ENCODE peak calls at places on chromosomes 4 and X, in four cellular contexts. P is CD8-positive, alpha-beta T cell; Y is IMR-90; T is pancreas. F is an unnamed sample.
A peak's percentile ranks its signal among the peaks of the same experiment; 100 is the strongest.

GRCh38 chrX:44878780-44879179 is 5.8 kb downstream of the KDM6A start:
- DNase-seq in Y (no peak), T (no peak), P (no peak), F (no peak)

GRCh38 chr4:74805601-74806000 is 11.3 kb upstream of the BTC start:
- DNase-seq in T (no peak), Y (peak; percentile 66), P (no peak), F (no peak)

GRCh38 chr4:82577451-82577850 is 15.7 kb upstream of the TMEM150C start:
- DNase-seq in Y (no peak), T (no peak), P (no peak), F (no peak)

GRCh38 chr4:181799670-181800069 is 443.5 kb upstream of the TENM3 start:
- DNase-seq in P (no peak), Y (no peak), T (no peak), F (no peak)

GRCh38 chr4:115165503-115165902 is 52.1 kb upstream of the NDST4 start:
- DNase-seq in P (no peak), T (no peak), Y (no peak), F (no peak)

GRCh38 chr4:3421470-3421869 is 20.3 kb upstream of the HGFAC start:
- DNase-seq in T (no peak), P (no peak), Y (no peak), F (no peak)

GRCh38 chr4:140721088-140721421 is 35.1 kb downstream of the TBC1D9 start:
- DNase-seq in Y (no peak), T (no peak), P (no peak), F (no peak)

GRCh38 chr4:15451181-15451865 is 18.4 kb upstream of the CC2D2A start:
- DNase-seq in P (no peak), Y (peak; percentile 51), T (no peak), F (no peak)

GRCh38 chrX:69616520-69617203 is 749 bp downstream of the EDA start:
- DNase-seq in Y (no peak), P (no peak), T (peak; percentile 15), F (no peak)

GRCh38 chr4:104451573-104451972 is 43.1 kb downstream of the CXXC4 start:
- DNase-seq in Y (no peak), P (no peak), T (no peak), F (no peak)

GRCh38 chr4:19358015-19358414 is 893.7 kb upstream of the SLIT2 start:
- DNase-seq in Y (peak; percentile 67), T (no peak), P (no peak), F (no peak)

GRCh38 chrX:10677490-10677889 is 57.1 kb upstream of the MID1 start:
- DNase-seq in P (no peak), T (no peak), Y (no peak), F (no peak)

DNA sequence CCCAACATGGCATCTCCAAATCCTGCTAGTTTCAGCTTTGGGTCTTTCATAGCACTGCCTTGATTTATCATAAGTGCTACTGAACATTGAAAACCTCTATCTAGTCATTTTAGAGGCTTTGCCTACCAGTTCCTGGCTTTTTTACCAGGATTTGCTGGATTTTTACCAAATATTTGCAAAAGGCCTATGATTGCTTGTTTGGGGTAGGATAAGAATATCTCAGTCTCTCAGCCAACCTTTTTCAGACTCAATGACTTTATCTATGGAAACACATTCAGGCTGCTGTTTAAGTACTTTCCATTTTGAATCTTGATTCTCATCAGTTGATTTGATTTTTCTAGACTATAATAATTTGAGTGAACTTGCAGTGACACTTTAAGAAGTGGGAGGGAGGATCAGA is 80.1 kb downstream of the NPFFR2 start:
- DNase-seq in Y (no peak), T (no peak), P (no peak), F (no peak)
- H3K27ac ChIP-seq in Y (no peak overlapping the region), T (no peak overlapping the region), P (no peak overlapping the region), F (peak overlapping the region; percentile 74)

GRCh38 chrX:133652185-133652584 is 236.9 kb upstream of the GPC4 start:
- DNase-seq in P (no peak), T (no peak), Y (no peak), F (no peak)

GRCh38 chrX:133653363-133653762 is 238.1 kb upstream of the GPC4 start:
- DNase-seq in P (no peak), T (no peak), Y (no peak), F (no peak)

GRCh38 chrX:133655914-133656265 is 240.6 kb upstream of the GPC4 start:
- DNase-seq in P (no peak), Y (no peak), T (no peak), F (no peak)

GRCh38 chrX:133655262-133655913 is 240.1 kb upstream of the GPC4 start:
- DNase-seq in T (no peak), Y (no peak), P (no peak), F (no peak)

GRCh38 chrX:133654801-133655200 is 239.5 kb upstream of the GPC4 start:
- DNase-seq in T (no peak), P (no peak), Y (peak; percentile 19), F (no peak)
- H3K27ac ChIP-seq in T (no peak overlapping the region), P (no peak overlapping the region), Y (no peak overlapping the region), F (no peak overlapping the region)

DNA sequence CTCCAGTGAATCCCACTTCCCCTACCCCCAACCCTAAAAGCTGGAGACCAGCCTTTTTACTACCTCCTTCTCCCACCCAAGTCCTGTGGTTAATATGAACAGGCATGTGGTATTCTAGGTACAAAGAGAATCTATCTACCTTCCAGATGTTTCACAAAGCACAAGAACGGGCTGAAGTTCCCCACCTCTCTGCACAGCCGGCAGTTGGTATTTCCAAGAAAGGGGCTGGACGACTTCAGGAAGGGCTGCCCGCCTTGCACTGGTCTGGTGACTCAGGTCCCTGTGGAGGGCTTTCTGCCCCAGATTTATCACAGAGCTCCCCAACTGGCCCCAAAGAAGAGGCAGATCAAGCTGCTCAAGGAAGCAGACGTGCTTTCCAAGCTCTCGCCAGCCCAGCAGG is 4.5 kb downstream of the FAM47E start:
- DNase-seq in Y (no peak), T (no peak), P (no peak), F (no peak)
- H3K27ac ChIP-seq in Y (no peak overlapping the region), T (no peak overlapping the region), P (no peak overlapping the region), F (no peak overlapping the region)

GRCh38 chrX:13001097-13001496 is 26.2 kb downstream of the TMSB4X start:
- DNase-seq in Y (no peak), P (no peak), T (no peak), F (no peak)

GRCh38 chrX:12999422-12999821 is 24.5 kb downstream of the TMSB4X start:
- DNase-seq in Y (peak; percentile 32), T (no peak), P (no peak), F (no peak)

GRCh38 chrX:13005671-13006473 is 31.0 kb downstream of the TMSB4X start:
- DNase-seq in T (peak; percentile 58), P (no peak), Y (peak; percentile 70), F (peak; percentile 3)

GRCh38 chrX:13000311-13000811 is 25.5 kb downstream of the TMSB4X start:
- DNase-seq in T (no peak), Y (no peak), P (peak; percentile 68), F (no peak)

DNA sequence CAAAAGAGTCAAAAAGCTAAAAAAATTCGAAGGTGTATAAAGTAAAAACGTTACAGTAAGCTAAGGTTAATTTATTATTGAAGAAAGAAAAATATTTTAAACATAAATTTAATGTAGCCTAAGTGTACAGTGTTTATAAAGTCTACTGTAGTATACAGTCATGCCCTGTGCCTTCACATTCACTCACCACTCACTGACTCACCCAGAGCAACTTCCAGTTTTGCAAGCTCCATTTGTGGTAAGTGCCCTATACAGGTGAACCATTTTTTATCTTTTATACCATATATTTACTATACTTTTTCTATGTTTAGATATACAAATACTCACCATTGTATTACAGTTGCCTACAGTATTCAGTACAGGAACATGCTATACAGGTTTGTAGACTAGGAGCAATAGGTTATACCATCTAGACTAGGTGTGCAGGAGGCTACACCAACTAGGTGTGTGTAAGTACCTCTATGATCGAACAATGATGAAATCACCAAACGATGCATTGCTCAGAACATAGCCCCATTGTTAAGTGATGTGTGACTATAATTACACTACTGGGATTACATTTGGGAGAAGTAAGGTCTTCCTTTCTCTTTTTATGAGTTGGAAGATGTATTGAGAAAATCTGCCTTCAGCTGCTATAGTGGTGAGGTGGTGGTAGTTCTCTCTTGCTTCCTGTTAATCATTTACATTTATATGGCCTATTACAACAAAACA is 27.2 kb downstream of the TMSB4X start:
- DNase-seq in P (no peak), Y (peak; percentile 52), T (no peak), F (no peak)
- H3K27ac ChIP-seq in P (no peak overlapping the region), Y (no peak overlapping the region), T (no peak overlapping the region), F (no peak overlapping the region)

GRCh38 chr4:173257732-173258717 is 76.1 kb downstream of the HMGB2 start:
- DNase-seq in Y (peak; percentile 74), P (peak; percentile 64), T (peak; percentile 33), F (peak; percentile 37)

GRCh38 chr4:173252024-173252935 is 81.9 kb downstream of the HMGB2 start:
- DNase-seq in T (peak; percentile 77), Y (peak; percentile 100), P (no peak), F (no peak)

GRCh38 chr4:173253561-173253960 is 80.6 kb downstream of the HMGB2 start:
- DNase-seq in Y (no peak), P (no peak), T (no peak), F (no peak)

GRCh38 chr4:173256825-173257224 is 77.3 kb downstream of the HMGB2 start:
- DNase-seq in T (no peak), P (no peak), Y (no peak), F (no peak)

DNA sequence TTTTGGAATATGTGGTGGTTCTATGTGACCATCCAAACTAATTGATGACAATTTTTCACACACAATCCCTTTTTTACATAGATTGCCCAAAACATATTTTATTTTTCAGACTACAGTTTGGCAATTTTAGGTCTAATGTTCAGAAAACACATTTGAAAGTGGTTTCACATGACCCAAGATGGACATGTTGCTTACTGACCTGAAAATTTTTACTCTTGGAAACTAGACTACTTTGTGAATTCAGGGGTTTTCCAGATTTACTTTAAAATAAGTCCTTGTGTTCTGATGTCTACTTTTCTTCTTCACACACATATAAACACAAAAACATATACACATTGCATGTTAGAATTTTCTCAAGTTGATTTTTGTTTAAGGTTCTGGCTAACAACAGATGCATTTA is 79.5 kb downstream of the HMGB2 start:
- DNase-seq in T (no peak), P (no peak), Y (no peak), F (no peak)
- H3K27ac ChIP-seq in T (no peak overlapping the region), P (no peak overlapping the region), Y (no peak overlapping the region), F (no peak overlapping the region)

DNA sequence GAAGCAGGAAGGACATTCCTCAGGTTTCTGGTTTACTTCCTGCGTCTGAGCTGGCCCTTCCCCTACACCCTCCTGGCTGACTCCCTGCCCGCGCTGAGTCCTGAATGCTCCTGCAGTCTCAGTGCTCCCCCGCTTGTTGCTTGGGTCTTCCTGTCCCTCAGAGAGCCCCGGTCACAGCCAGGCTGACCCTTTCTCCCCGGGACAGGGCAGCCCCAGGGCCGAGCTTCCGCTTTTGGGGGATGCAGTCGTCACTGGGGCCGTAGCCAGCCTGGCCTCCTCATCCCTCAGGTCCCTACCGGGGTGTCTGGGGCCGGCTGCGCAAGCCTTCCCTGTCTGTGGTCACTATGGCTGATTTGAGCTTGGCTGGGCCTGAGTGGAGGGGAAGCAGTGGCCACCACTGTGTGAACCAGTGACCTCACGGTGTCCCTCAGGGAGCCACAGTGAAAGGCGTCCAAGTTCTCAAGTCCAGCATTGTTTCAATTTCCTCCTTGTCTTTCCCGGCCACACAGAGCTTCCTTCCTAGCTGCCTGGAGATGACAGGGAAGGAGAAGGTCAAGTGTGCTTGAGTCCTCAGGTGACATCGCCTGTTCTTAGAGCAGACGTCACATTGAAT is 34.1 kb upstream of the ASMTL start:
- DNase-seq in P (peak; percentile 44), T (peak; percentile 20), Y (no peak), F (no peak)
- H3K27ac ChIP-seq in P (no peak overlapping the region), T (no peak overlapping the region), Y (no peak overlapping the region), F (no peak overlapping the region)

GRCh38 chr4:169744601-169745000 is 13.1 kb downstream of the HPF1 start:
- DNase-seq in P (no peak), Y (no peak), T (no peak), F (no peak)

GRCh38 chr4:169741569-169741968 is 16.2 kb downstream of the HPF1 start:
- DNase-seq in Y (no peak), T (no peak), P (no peak), F (no peak)

GRCh38 chr4:169745291-169745690 is 12.5 kb downstream of the HPF1 start:
- DNase-seq in P (no peak), Y (peak; percentile 65), T (no peak), F (no peak)
- H3K27ac ChIP-seq in P (no peak overlapping the region), Y (no peak overlapping the region), T (no peak overlapping the region), F (no peak overlapping the region)